ENCODE peak calls at places on chromosome 7, in nine cellular contexts. Q, B, H, G, J, S, V, C and X are unnamed samples.

GRCh38 chr7:127907638-127908040 is 123.6 kb downstream of the LRRC4 start:
- DNase-seq in Q (peak; percentile 80), B (no peak), H (no peak), G (no peak), J (peak; percentile 79), S (no peak), V (no peak), C (peak; percentile 50), X (no peak)

GRCh38 chr7:66100408-66101050 is 14.1 kb upstream of the CRCP start:
- DNase-seq in Q (no peak), B (no peak), H (no peak), G (no peak), J (no peak), S (no peak), V (no peak), C (no peak), X (no peak)

GRCh38 chr7:68411742-68412141 is 1186.5 kb upstream of the AUTS2 start:
- DNase-seq in Q (no peak), B (no peak), H (no peak), G (no peak), J (no peak), S (no peak), V (no peak), C (no peak), X (no peak)

GRCh38 chr7:82694020-82694419 is 250.4 kb upstream of the CACNA2D1 start:
- DNase-seq in Q (no peak), B (peak; percentile 31), H (no peak), G (no peak), J (peak; percentile 36), S (peak; percentile 10), V (no peak), C (no peak), X (no peak)

GRCh38 chr7:4173615-4174014 is 508.5 kb upstream of the FOXK1 start:
- DNase-seq in Q (no peak), B (no peak), H (no peak), G (no peak), J (no peak), S (no peak), V (no peak), C (no peak), X (no peak)

GRCh38 chr7:31114593-31115343 is 62.7 kb downstream of the ADCYAP1R1 start:
- DNase-seq in Q (peak; percentile 50), B (peak; percentile 52), H (no peak), G (no peak), J (peak; percentile 34), S (peak; percentile 70), V (peak; percentile 46), C (peak; percentile 54), X (no peak)

GRCh38 chr7:4665661-4666060 is 16.4 kb upstream of the FOXK1 start:
- DNase-seq in Q (peak; percentile 98), B (no peak), H (no peak), G (no peak), J (peak; percentile 100), S (no peak), V (no peak), C (peak; percentile 96), X (no peak)

GRCh38 chr7:27161721-27162547 is 3.4 kb downstream of the HOXA9 start:
- DNase-seq in Q (no peak), B (peak; percentile 42), H (no peak), G (no peak), J (no peak), S (peak; percentile 50), V (no peak), C (no peak), X (no peak)

GRCh38 chr7:29146082-29146706 is at the start of gene CPVL:
- DNase-seq in Q (no peak), B (peak; percentile 76), H (peak; percentile 55), G (peak; percentile 59), J (no peak), S (peak; percentile 64), V (peak; percentile 75), C (no peak), X (no peak)

GRCh38 chr7:3678411-3678810 is 377.4 kb downstream of the SDK1 start:
- DNase-seq in Q (no peak), B (no peak), H (no peak), G (no peak), J (no peak), S (no peak), V (no peak), C (no peak), X (no peak)

GRCh38 chr7:5629941-5630340 is 151.5 kb downstream of the RNF216 start:
- DNase-seq in Q (peak; percentile 81), B (no peak), H (no peak), G (no peak), J (peak; percentile 64), S (no peak), V (no peak), C (peak; percentile 75), X (no peak)

GRCh38 chr7:31493714-31494181 is 20.1 kb upstream of the ITPRID1 start:
- DNase-seq in Q (no peak), B (peak; percentile 43), H (no peak), G (peak; percentile 22), J (peak; percentile 49), S (no peak), V (no peak), C (no peak), X (no peak)

GRCh38 chr7:96427143-96427542 is 105.2 kb upstream of the SLC25A13 start:
- DNase-seq in Q (no peak), B (no peak), H (no peak), G (no peak), J (no peak), S (no peak), V (no peak), C (no peak), X (no peak)

GRCh38 chr7:138889566-138889965 is 91.6 kb upstream of the ATP6V0A4 start:
- DNase-seq in Q (peak; percentile 52), B (no peak), H (no peak), G (no peak), J (peak; percentile 65), S (no peak), V (no peak), C (no peak), X (no peak)

GRCh38 chr7:105863876-105864275 is 12.5 kb downstream of the ATXN7L1 start:
- DNase-seq in Q (no peak), B (peak; percentile 78), H (no peak), G (no peak), J (no peak), S (no peak), V (no peak), C (no peak), X (no peak)

GRCh38 chr7:98294798-98295382 is 13.4 kb downstream of the BRI3 start:
- DNase-seq in Q (peak; percentile 61), B (peak; percentile 91), H (peak; percentile 71), G (peak; percentile 71), J (no peak), S (peak; percentile 88), V (no peak), C (peak; percentile 51), X (no peak)

GRCh38 chr7:7617550-7617949 is 23.0 kb upstream of the UMAD1 start:
- DNase-seq in Q (no peak), B (no peak), H (no peak), G (no peak), J (no peak), S (no peak), V (no peak), C (no peak), X (no peak)

GRCh38 chr7:134186801-134187200 is 59.7 kb downstream of the LRGUK start:
- DNase-seq in Q (no peak), B (no peak), H (no peak), G (no peak), J (no peak), S (no peak), V (no peak), C (peak; percentile 20), X (no peak)

GRCh38 chr7:128940494-128941322 is 3.0 kb downstream of the IRF5 start:
- DNase-seq in Q (no peak), B (no peak), H (no peak), G (peak; percentile 54), J (no peak), S (no peak), V (no peak), C (no peak), X (no peak)

GRCh38 chr7:55128693-55129394 is 110.0 kb downstream of the EGFR start:
- DNase-seq in Q (peak; percentile 59), B (no peak), H (no peak), G (no peak), J (peak; percentile 67), S (peak; percentile 31), V (no peak), C (peak; percentile 59), X (no peak)

DNA sequence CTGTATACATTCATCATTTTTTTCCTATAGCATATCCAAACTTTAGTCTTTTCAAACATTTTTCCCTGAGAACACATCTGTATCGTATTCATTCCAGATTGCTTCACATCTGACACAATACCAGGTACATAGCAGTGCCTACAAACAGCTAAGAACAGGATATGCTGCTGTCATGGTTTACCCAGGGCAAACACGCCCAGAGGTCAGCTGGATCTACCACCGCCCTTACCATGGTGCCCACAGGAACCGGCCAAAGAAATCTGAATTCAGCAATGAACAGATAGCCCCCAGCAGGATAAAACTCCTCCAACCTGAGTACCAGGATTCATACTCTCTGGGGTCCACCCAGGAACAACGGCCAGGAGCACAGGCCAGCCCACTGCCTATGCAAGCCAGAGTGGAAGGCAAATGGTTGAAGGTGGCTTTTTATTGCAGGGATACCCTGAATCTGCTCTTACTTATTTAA is 43.0 kb downstream of the TNS3 start:
- DNase-seq in Q (no peak), B (no peak), H (no peak), G (no peak), J (no peak), S (no peak), V (no peak), C (no peak), X (no peak)
- TF ChIP-seq CTCF in Q (no peak), B (no peak), H (no peak), G (no peak), J (no peak), S (no peak), V (no peak), C (no peak), X (no peak)

GRCh38 chr7:74214816-74215630 is 5.2 kb downstream of the LAT2 start:
- DNase-seq in Q (no peak), B (no peak), H (no peak), G (no peak), J (no peak), S (peak; percentile 24), V (no peak), C (no peak), X (no peak)
- H3K4me3 ChIP-seq in Q (no peak overlapping the region), B (no peak overlapping the region), H (no peak overlapping the region), G (no peak overlapping the region), J (no peak overlapping the region), S (no peak overlapping the region), V (no peak overlapping the region), C (no peak overlapping the region), X (no peak overlapping the region)

GRCh38 chr7:70417061-70417655 is 714.8 kb upstream of the GALNT17 start:
- DNase-seq in Q (no peak), B (peak; percentile 64), H (no peak), G (no peak), J (no peak), S (peak; percentile 24), V (no peak), C (no peak), X (no peak)
- TF ChIP-seq CTCF in Q (peak; percentile 31), B (no peak), H (no peak), G (no peak), J (no peak), S (peak; percentile 7), V (no peak), C (no peak), X (no peak)

DNA sequence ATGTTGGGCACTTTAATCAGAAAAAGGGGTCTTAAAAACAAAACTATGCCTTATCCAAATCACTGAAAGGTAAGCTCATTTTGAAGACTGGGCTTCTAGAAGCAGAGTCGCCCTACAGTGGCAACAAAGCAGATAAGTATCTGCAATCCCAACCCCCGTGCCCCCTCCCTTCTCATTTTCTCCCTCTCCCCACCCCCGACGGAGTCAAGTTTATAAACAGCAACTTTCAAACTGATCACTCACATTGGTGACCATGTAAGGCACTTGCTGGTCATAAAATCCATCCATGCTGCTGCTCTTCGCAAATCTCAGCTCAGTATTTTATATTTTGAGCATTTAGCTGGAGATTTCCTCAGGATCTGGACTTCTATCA is 715 bp downstream of the ETV1 start:
- DNase-seq in Q (peak; percentile 71), B (peak; percentile 69), H (peak; percentile 74), G (peak; percentile 19), J (peak; percentile 23), S (peak; percentile 64), V (no peak), C (peak; percentile 25), X (no peak)
- H3K4me3 ChIP-seq in Q (peak overlapping the region; percentile 77), B (peak overlapping the region; percentile 67), H (peak overlapping the region; percentile 40), G (peak overlapping the region; percentile 65), J (peak overlapping the region; percentile 92), S (peak overlapping the region; percentile 81), V (peak overlapping the region; percentile 66), C (peak overlapping the region; percentile 88), X (peak overlapping the region; percentile 93)